ENCODE peak calls at places on chromosome 5, in four cellular contexts. X is IMR-90, F is Peyer's patch, R is gastrocnemius medialis. D is an unnamed sample.

GRCh38 chr5:126462239-126463014 is 39.2 kb downstream of the GRAMD2B start:
- DNase-seq in X (peak), F (no peak), R (no peak), D (peak)

GRCh38 chr5:172556262-172556661 is 84.8 kb upstream of the NEURL1B start:
- DNase-seq in X (peak), F (no peak), R (no peak), D (no peak)

GRCh38 chr5:1033178-1033577 is 24.6 kb downstream of the NKD2 start:
- DNase-seq in X (no peak), F (no peak), R (no peak), D (no peak)

GRCh38 chr5:89036166-89036565 is 153.2 kb upstream of the MEF2C start:
- DNase-seq in X (no peak), F (no peak), R (no peak), D (no peak)

GRCh38 chr5:78594946-78595921 is 53.3 kb downstream of the LHFPL2 start:
- DNase-seq in X (peak), F (no peak), R (peak), D (peak)

GRCh38 chr5:88727705-88728313 is 155.2 kb downstream of the MEF2C start:
- DNase-seq in X (peak), F (no peak), R (no peak), D (no peak)

GRCh38 chr5:78221964-78222451 is 72.5 kb downstream of the AP3B1 start:
- DNase-seq in X (peak), F (no peak), R (no peak), D (no peak)

GRCh38 chr5:147773587-147773986 is 8.9 kb downstream of the JAKMIP2 start:
- DNase-seq in X (no peak), F (no peak), R (no peak), D (no peak)

GRCh38 chr5:16345454-16345853 is 120.1 kb downstream of the ZNF622 start:
- DNase-seq in X (no peak), F (no peak), R (no peak), D (no peak)

GRCh38 chr5:13814293-13814692 is 130.2 kb downstream of the DNAH5 start:
- DNase-seq in X (peak), F (no peak), R (no peak), D (no peak)

GRCh38 chr5:160657622-160658458 is 194.2 kb downstream of the ATP10B start:
- DNase-seq in X (no peak), F (no peak), R (no peak), D (no peak)

GRCh38 chr5:157947156-157947555 is 88.2 kb upstream of the CLINT1 start:
- DNase-seq in X (no peak), F (no peak), R (no peak), D (no peak)

GRCh38 chr5:167688331-167688730 is 603.1 kb upstream of the WWC1 start:
- DNase-seq in X (no peak), F (no peak), R (no peak), D (no peak)

GRCh38 chr5:11596657-11597071 is 307.6 kb downstream of the CTNND2 start:
- DNase-seq in X (no peak), F (no peak), R (no peak), D (no peak)

GRCh38 chr5:135553688-135554462 is 18.1 kb upstream of the NEUROG1 start:
- DNase-seq in X (peak), F (no peak), R (no peak), D (no peak)

GRCh38 chr5:80125962-80126480 is 90.9 kb downstream of the THBS4 start:
- DNase-seq in X (peak), F (no peak), R (no peak), D (no peak)

DNA sequence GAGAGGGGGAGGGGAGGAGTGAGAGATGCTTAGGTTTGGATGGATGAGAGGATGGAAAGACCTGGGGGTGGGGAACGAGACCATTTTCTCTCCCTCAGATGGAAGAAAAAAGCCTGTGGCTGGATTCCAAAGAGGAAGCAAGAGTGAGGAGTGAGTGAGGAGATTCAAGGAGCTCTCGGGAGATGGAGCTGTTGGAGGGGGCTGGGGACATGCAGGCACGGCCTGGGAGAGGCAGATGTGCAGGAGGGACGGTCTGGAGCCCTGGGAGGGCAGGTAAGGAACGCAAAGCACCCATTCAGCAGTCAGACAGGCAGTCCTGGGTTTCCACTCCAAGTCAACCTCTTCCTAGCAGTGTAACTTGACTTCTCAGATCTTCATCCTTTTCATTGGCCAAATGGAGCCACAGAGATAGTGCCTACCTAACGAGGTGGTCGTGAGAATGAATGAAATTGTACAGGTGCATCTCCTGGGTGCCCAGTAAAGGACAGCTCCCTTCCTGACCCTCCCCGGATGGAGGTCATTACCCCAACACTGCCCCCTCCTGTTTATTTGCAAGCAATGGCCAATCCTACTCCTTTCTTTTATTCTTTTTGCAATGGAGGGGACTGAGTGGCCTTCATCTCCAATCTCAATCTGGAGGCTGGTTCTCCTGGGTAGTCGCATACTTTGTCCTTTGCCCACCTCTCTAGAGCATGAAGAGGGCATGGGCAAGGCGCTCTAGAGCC is 52.2 kb downstream of the PCDH1 start:
- DNase-seq in X (no peak), F (no peak), R (no peak), D (no peak)
- TF ChIP-seq CTCF in X (peak), F (peak), R (no peak), D (peak)

DNA sequence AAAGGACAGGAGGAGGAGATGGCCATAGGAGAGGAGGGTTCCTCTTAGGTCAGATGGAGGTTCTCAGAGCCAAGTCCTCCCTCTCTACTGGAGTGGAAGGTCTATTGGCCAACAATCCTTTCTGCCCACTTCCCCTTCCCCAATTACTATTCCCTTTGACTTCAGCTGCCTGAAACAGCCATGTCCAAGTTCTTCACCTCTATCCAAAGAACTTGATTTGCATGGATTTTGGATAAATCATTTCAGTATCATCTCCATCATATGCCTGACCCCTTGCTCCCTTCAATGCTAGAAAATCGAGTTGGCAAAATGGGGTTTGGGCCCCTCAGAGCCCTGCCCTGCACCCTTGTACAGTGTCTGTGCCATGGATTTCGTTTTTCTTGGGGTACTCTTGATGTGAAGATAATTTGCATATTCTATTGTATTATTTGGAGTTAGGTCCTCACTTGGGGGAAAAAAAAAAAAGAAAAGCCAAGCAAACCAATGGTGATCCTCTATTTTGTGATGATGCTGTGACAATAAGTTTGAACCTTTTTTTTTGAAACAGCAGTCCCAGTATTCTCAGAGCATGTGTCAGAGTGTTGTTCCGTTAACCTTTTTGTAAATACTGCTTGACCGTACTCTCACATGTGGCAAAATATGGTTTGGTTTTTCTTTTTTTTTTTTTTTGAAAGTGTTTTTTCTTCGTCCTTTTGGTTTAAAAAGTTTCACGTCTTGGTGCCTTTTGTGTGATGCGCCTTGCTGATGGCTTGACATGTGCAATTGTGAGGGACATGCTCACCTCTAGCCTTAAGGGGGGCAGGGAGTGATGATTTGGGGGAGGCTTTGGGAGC is 3.1 kb downstream of the EGR1 start:
- DNase-seq in X (peak), F (no peak), R (no peak), D (no peak)
- TF ChIP-seq POLR2A in X (no peak), F (no peak), R (no peak), D (no peak)

GRCh38 chr5:110909415-110909814 is 162.1 kb upstream of the TSLP start:
- DNase-seq in X (no peak), F (no peak), R (no peak), D (no peak)
- H3K27ac ChIP-seq in X (peak), F (no peak), R (no peak), D (no peak)

GRCh38 chr5:55343107-55343506 is 35.3 kb downstream of the MTREX start:
- DNase-seq in X (no peak), F (no peak), R (no peak), D (no peak)

GRCh38 chr5:55343609-55344008 is 35.8 kb downstream of the MTREX start:
- DNase-seq in X (no peak), F (no peak), R (no peak), D (no peak)

GRCh38 chr5:55338810-55339243 is 31.0 kb downstream of the MTREX start:
- DNase-seq in X (no peak), F (no peak), R (no peak), D (no peak)

GRCh38 chr5:55345327-55345726 is 37.5 kb downstream of the MTREX start:
- DNase-seq in X (no peak), F (no peak), R (no peak), D (no peak)

DNA sequence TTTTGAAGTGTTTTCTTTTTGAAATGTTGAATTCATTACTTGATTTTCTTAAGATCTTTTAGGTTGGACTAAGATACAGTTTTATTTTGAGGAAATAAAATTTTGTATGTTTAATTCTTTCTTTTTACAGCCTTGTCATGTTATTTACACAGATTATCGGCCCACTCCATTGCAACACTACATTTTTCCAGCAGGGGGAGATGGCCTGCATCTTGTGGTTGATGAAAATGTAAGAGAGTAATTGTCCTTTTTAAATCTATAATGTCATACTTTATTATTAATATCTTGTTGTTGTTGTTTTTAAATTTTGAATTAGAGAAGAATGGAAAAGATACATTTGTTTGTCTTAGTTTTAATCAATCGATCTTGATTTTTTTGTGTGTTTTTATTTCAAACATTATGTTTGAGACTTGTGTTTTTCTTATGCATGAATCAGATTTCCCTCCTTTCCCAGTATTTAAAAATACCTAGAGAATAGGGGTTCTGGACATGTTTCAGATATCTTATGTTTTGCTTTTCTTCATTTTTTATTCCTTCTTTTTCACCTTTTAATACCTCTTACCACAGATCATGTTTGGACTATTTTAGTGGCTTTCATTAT is 36.7 kb downstream of the MTREX start:
- DNase-seq in X (peak), F (no peak), R (peak), D (peak)
- TF ChIP-seq CTCF in X (peak), F (peak), R (peak), D (peak)

D was measured in uterus.